ENCODE peak calls at places on chromosomes 3 and 15, in six cellular contexts. F is IMR-90, K is neuronal stem cell, L is H1, I is mesendoderm, G is mesenchymal stem cell. S is an unnamed sample.

GRCh38 chr3:58630081-58630709 is 36.4 kb downstream of the FAM3D start:
- DNase-seq in F (peak; percentile 57), K (peak; percentile 71), L (peak; percentile 23), I (peak; percentile 83), G (peak; percentile 65), S (peak; percentile 78)

GRCh38 chr15:83955806-83956265 is 279.7 kb upstream of the GOLGA6L4 start:
- DNase-seq in F (no peak), K (no peak), L (no peak), I (no peak), G (no peak), S (no peak)

GRCh38 chr3:147396709-147397046 is 9.7 kb downstream of the ZIC4 start:
- DNase-seq in F (no peak), K (no peak), L (no peak), I (no peak), G (no peak), S (no peak)

GRCh38 chr3:169563775-169564059 is 99.8 kb downstream of the MECOM start:
- DNase-seq in F (no peak), K (no peak), L (no peak), I (no peak), G (no peak), S (no peak)

GRCh38 chr3:107855710-107856109 is 235.1 kb downstream of the CD47 start:
- DNase-seq in F (peak; percentile 13), K (no peak), L (no peak), I (peak; percentile 79), G (peak; percentile 4), S (peak; percentile 37)

GRCh38 chr15:40772014-40772413 is 2.2 kb downstream of the C15orf62 start:
- DNase-seq in F (no peak), K (no peak), L (no peak), I (no peak), G (no peak), S (no peak)

GRCh38 chr3:77042892-77043291 is 3.0 kb downstream of the ROBO2 start:
- DNase-seq in F (no peak), K (no peak), L (no peak), I (peak; percentile 12), G (no peak), S (no peak)

GRCh38 chr15:83613146-83613635 is 40.7 kb upstream of the ADAMTSL3 start:
- DNase-seq in F (no peak), K (no peak), L (no peak), I (no peak), G (no peak), S (no peak)

GRCh38 chr3:19972056-19972455 is 25.2 kb downstream of the RAB5A start:
- DNase-seq in F (peak; percentile 62), K (no peak), L (no peak), I (peak; percentile 17), G (no peak), S (no peak)

DNA sequence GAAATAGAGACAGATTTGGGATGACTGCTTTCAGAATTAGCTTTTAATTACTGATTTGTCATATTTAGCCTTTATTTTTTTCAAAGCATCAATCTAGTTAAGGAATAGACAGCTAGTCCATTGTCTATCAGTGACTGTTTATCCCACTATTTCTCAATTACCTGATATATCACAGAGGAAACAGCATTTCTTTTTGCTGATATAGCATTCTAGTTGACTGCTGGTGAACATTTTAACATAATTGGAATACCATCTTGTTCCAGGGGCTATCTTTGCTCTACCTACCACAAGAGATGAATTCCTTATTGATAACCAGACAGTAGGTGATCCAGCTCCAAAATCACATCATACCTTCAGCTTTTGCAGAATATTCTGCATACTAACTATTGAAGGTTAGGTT is 982.7 kb downstream of the SQOR start:
- DNase-seq in F (no peak), K (no peak), L (no peak), I (no peak), G (no peak), S (no peak)
- H2BK15ac ChIP-seq in F (no peak overlapping the region), K (no peak overlapping the region), L (no peak overlapping the region), I (no peak overlapping the region), G (no peak overlapping the region), S (no peak overlapping the region)

GRCh38 chr3:46972396-46972795 is 4.1 kb downstream of the CCDC12 start:
- DNase-seq in F (no peak), K (no peak), L (no peak), I (no peak), G (no peak), S (no peak)

GRCh38 chr3:46971742-46972141 is 4.8 kb downstream of the CCDC12 start:
- DNase-seq in F (no peak), K (no peak), L (no peak), I (no peak), G (no peak), S (no peak)

GRCh38 chr3:46976326-46977190 is at the start of gene CCDC12:
- DNase-seq in F (peak; percentile 99), K (peak; percentile 96), L (peak; percentile 84), I (peak; percentile 100), G (peak; percentile 100), S (peak; percentile 98)

GRCh38 chr3:46977811-46978195 is 1.3 kb upstream of the CCDC12 start:
- DNase-seq in F (no peak), K (no peak), L (no peak), I (no peak), G (no peak), S (no peak)

DNA sequence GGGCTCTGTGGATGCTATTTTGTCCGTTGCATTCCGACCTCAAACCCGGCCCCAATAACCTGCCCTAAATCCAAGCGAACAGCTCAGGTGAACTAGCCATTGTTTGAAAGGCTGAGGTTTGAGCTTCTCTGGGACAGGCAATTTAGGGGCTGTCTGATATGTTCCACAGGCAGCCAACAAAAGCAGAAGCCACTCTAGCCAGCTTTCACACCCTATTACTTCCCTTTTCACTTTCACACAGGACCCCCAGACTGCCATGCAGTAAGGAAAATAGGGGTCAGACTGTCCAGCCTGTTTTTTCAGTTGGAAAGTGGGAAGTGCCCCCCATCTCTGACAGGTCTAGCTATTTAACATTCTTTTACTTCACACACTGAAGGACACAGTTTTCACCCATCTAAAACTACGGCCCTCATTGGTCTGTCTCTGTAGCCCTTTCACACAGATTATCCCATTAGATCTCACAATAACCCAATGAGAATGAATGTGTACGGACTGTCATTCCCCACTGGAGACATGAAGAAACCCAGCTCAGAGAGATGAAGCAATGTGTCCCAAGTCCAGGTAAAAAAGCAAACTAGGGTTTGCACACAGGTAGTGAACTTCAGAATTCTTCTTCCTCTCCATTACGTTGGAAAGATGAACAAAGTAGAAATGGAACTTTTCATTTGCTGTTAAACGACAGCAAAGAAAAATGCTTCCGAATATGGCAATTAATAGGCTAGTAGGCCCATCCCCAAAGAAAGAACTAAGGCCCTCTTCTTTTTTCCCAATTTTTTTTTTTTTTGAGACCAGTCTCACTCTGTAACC is 1.9 kb downstream of the CCDC12 start:
- DNase-seq in F (no peak), K (no peak), L (no peak), I (no peak), G (no peak), S (no peak)
- H3K4me1 ChIP-seq in F (peaks cover 19% of the 10 kb centered on the region), K (no peaks in the 10 kb centered on the region), L (no peaks in the 10 kb centered on the region), I (no peaks in the 10 kb centered on the region), G (peaks cover 31% of the 10 kb centered on the region), S (no peaks in the 10 kb centered on the region)

GRCh38 chr15:78761020-78761419 is 50.2 kb downstream of the ADAMTS7 start:
- DNase-seq in F (no peak), K (no peak), L (no peak), I (no peak), G (no peak), S (no peak)
- H2BK15ac ChIP-seq in F (no peak overlapping the region), K (no peak overlapping the region), L (no peak overlapping the region), I (no peak overlapping the region), G (no peak overlapping the region), S (no peak overlapping the region)

GRCh38 chr3:182738583-182739514 is 54.5 kb upstream of the ATP11B start:
- DNase-seq in F (no peak), K (no peak), L (no peak), I (peak; percentile 29), G (no peak), S (no peak)
- H3K4me1 ChIP-seq in F (no peaks in the 10 kb centered on the region), K (no peaks in the 10 kb centered on the region), L (no peaks in the 10 kb centered on the region), I (no peaks in the 10 kb centered on the region), G (no peaks in the 10 kb centered on the region), S (no peaks in the 10 kb centered on the region)

DNA sequence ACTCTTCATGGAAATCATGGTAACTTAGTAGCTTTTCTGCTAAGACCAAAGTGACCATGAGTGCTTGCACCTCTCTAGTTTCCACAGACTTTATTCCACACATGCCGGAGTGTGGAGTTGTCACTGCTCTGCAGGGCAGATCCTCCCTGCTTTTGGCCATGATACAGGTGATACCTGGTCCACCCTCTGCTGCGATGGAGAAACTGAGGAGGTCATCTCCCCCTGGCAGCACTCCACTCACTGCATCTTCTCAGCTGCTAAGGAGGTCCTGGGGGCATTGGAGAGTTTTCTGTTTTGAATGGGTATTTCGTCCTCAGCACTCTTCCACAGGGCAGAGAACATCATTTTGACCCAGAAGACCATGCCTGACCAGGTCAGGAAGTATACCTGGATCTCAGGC is 31.1 kb downstream of the RBM5 start:
- DNase-seq in F (no peak), K (no peak), L (no peak), I (no peak), G (no peak), S (no peak)
- H2BK15ac ChIP-seq in F (no peak overlapping the region), K (no peak overlapping the region), L (no peak overlapping the region), I (no peak overlapping the region), G (no peak overlapping the region), S (no peak overlapping the region)

GRCh38 chr15:52791776-52792175 is 1.6 kb upstream of the ONECUT1 start:
- DNase-seq in F (no peak), K (no peak), L (no peak), I (no peak), G (no peak), S (peak; percentile 43)
- H3K4me1 ChIP-seq in F (peaks cover 5% of the 10 kb centered on the region), K (peaks cover 13% of the 10 kb centered on the region), L (peaks cover 9% of the 10 kb centered on the region), I (peaks cover 6% of the 10 kb centered on the region), G (peaks cover 41% of the 10 kb centered on the region), S (peaks cover 12% of the 10 kb centered on the region)

DNA sequence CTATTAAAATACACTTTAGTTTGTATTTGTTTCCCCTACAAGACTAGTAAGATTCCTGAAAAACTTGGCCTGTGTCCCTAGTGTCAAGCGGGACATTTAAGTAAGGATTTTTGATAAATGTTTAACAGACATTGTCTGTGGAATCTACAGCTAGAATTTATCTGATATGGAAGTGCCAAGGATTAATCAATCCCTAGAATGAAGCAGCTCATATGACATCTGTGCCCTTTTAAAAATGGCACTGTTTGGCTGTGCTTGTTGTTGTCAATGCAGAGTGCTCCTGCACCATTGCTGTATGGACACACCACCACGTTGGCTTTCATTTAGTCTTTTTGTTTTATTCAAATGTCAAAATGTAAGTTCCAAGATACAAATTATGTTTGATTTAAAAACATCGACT is 14.3 kb upstream of the PDCD7 start:
- DNase-seq in F (no peak), K (no peak), L (no peak), I (no peak), G (no peak), S (no peak)
- H2BK15ac ChIP-seq in F (no peak overlapping the region), K (no peak overlapping the region), L (no peak overlapping the region), I (no peak overlapping the region), G (no peak overlapping the region), S (no peak overlapping the region)

DNA sequence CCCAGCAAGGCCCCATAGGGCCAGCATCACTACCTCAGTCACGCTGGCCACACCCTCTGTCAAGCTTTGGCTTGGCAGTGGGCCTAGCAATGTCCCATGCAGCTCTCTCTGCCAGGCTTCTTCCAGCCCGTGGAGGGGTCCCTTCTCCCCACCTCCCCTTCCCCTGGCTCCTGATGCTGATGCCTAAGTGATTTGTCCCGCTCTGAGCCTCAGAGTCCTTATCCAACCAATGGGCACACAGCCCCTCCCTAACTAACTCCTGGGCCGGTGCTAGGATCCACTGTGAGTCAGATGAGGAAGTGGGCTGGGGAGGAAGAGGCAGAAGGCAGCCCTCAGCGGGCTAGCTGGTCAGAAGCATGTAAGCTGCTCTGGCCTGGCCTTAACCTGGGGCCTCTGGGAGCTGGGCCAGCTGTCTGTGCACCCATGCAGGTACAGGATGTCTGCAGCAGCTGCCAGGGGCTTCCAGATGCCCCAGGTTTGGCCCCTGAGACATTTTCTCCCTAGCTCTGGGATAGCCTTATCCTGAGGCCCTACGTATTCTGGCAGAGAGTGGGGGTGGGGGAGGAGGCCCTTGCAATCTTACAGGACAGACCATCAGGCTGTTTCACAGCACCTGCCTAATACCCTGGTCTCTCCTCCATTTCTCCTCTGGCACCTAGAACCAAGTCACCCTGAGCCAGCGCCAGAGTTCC is 740 bp upstream of the ZBTB47 start:
- DNase-seq in F (peak; percentile 78), K (no peak), L (no peak), I (peak; percentile 67), G (peak; percentile 83), S (peak; percentile 58)
- H3K4me1 ChIP-seq in F (peaks cover 35% of the 10 kb centered on the region), K (peaks cover 18% of the 10 kb centered on the region), L (peaks cover 6% of the 10 kb centered on the region), I (peaks cover 18% of the 10 kb centered on the region), G (peaks cover 64% of the 10 kb centered on the region), S (peaks cover 9% of the 10 kb centered on the region)

S was measured in H9.